ENCODE peak calls at places on chromosomes 5 and 9, in seven cellular contexts. One of them, this sample, is unnamed.
A peak's percentile ranks its signal among the peaks of the same experiment; 100 is the strongest.

GRCh38 chr9:128911529-128912035 is 9.2 kb upstream of the PHYHD1 start:
- DNase-seq in A549: peak; percentile 65
- DNase-seq in upper lobe of left lung: peak; percentile 71
- DNase-seq in HepG2: peak; percentile 80
- DNase-seq in suprapubic skin: no peak
- DNase-seq in tibial nerve: no peak
- DNase-seq in K562: peak; percentile 45
- DNase-seq in this sample: no peak

GRCh38 chr5:8577792-8578191 is 708.8 kb downstream of the MTRR start:
- DNase-seq in A549: no peak
- DNase-seq in upper lobe of left lung: no peak
- DNase-seq in HepG2: no peak
- DNase-seq in suprapubic skin: no peak
- DNase-seq in tibial nerve: no peak
- DNase-seq in K562: no peak
- DNase-seq in this sample: no peak

GRCh38 chr5:171521219-171521633 is 101.8 kb downstream of the FGF18 start:
- DNase-seq in A549: peak; percentile 71
- DNase-seq in upper lobe of left lung: no peak
- DNase-seq in HepG2: no peak
- DNase-seq in suprapubic skin: no peak
- DNase-seq in tibial nerve: no peak
- DNase-seq in K562: no peak
- DNase-seq in this sample: peak; percentile 28

GRCh38 chr9:114652776-114653555 is 4.6 kb downstream of the TEX53 start:
- DNase-seq in A549: no peak
- DNase-seq in upper lobe of left lung: no peak
- DNase-seq in HepG2: no peak
- DNase-seq in suprapubic skin: no peak
- DNase-seq in tibial nerve: no peak
- DNase-seq in K562: no peak
- DNase-seq in this sample: no peak

GRCh38 chr5:150082889-150083288 is 3.5 kb downstream of the CSF1R start:
- DNase-seq in A549: no peak
- DNase-seq in upper lobe of left lung: no peak
- DNase-seq in HepG2: no peak
- DNase-seq in suprapubic skin: no peak
- DNase-seq in tibial nerve: no peak
- DNase-seq in K562: no peak
- DNase-seq in this sample: no peak

GRCh38 chr9:130680836-130681768 is 12.5 kb upstream of the EXOSC2 start:
- DNase-seq in A549: peak; percentile 93
- DNase-seq in upper lobe of left lung: peak; percentile 71
- DNase-seq in HepG2: peak; percentile 70
- DNase-seq in suprapubic skin: no peak
- DNase-seq in tibial nerve: no peak
- DNase-seq in K562: peak; percentile 88
- DNase-seq in this sample: peak; percentile 81

GRCh38 chr5:137751869-137752491 is 2.2 kb downstream of the HNRNPA0 start:
- DNase-seq in A549: peak; percentile 78
- DNase-seq in upper lobe of left lung: no peak
- DNase-seq in HepG2: peak; percentile 73
- DNase-seq in suprapubic skin: no peak
- DNase-seq in tibial nerve: peak; percentile 42
- DNase-seq in K562: peak; percentile 21
- DNase-seq in this sample: no peak

GRCh38 chr9:92654481-92655301 is 15.2 kb downstream of the IPPK start:
- DNase-seq in A549: no peak
- DNase-seq in upper lobe of left lung: peak; percentile 15
- DNase-seq in HepG2: no peak
- DNase-seq in suprapubic skin: peak; percentile 91
- DNase-seq in tibial nerve: no peak
- DNase-seq in K562: no peak
- DNase-seq in this sample: no peak

GRCh38 chr5:124088289-124089064 is 576.5 kb downstream of the CSNK1G3 start:
- DNase-seq in A549: no peak
- DNase-seq in upper lobe of left lung: no peak
- DNase-seq in HepG2: no peak
- DNase-seq in suprapubic skin: no peak
- DNase-seq in tibial nerve: no peak
- DNase-seq in K562: no peak
- DNase-seq in this sample: no peak

GRCh38 chr5:177537389-177538361 is 16.7 kb downstream of the FAM193B start:
- DNase-seq in A549: peak; percentile 61
- DNase-seq in upper lobe of left lung: peak; percentile 39
- DNase-seq in HepG2: no peak
- DNase-seq in suprapubic skin: no peak
- DNase-seq in tibial nerve: no peak
- DNase-seq in K562: no peak
- DNase-seq in this sample: peak; percentile 58

GRCh38 chr9:122213589-122214413 is 15.0 kb downstream of the LHX6 start:
- DNase-seq in A549: peak; percentile 70
- DNase-seq in upper lobe of left lung: no peak
- DNase-seq in HepG2: peak; percentile 83
- DNase-seq in suprapubic skin: no peak
- DNase-seq in tibial nerve: no peak
- DNase-seq in K562: peak; percentile 99
- DNase-seq in this sample: peak; percentile 29

GRCh38 chr5:179870952-179871351 is 12.3 kb upstream of the MRNIP start:
- DNase-seq in A549: no peak
- DNase-seq in upper lobe of left lung: no peak
- DNase-seq in HepG2: no peak
- DNase-seq in suprapubic skin: no peak
- DNase-seq in tibial nerve: no peak
- DNase-seq in K562: no peak
- DNase-seq in this sample: no peak

GRCh38 chr9:109769250-109769649 is 10.7 kb upstream of the PALM2AKAP2 start:
- DNase-seq in A549: no peak
- DNase-seq in upper lobe of left lung: no peak
- DNase-seq in HepG2: no peak
- DNase-seq in suprapubic skin: no peak
- DNase-seq in tibial nerve: no peak
- DNase-seq in K562: no peak
- DNase-seq in this sample: no peak

GRCh38 chr9:128070874-128071273 is 2.8 kb downstream of the SLC25A25 start:
- DNase-seq in A549: no peak
- DNase-seq in upper lobe of left lung: no peak
- DNase-seq in HepG2: no peak
- DNase-seq in suprapubic skin: no peak
- DNase-seq in tibial nerve: no peak
- DNase-seq in K562: no peak
- DNase-seq in this sample: no peak

GRCh38 chr9:124877383-124877782 is 15.5 kb downstream of the ARPC5L start:
- DNase-seq in A549: no peak
- DNase-seq in upper lobe of left lung: no peak
- DNase-seq in HepG2: no peak
- DNase-seq in suprapubic skin: no peak
- DNase-seq in tibial nerve: no peak
- DNase-seq in K562: no peak
- DNase-seq in this sample: no peak

GRCh38 chr5:135027699-135028615 is 6.1 kb downstream of the PITX1 start:
- DNase-seq in A549: no peak
- DNase-seq in upper lobe of left lung: no peak
- DNase-seq in HepG2: no peak
- DNase-seq in suprapubic skin: no peak
- DNase-seq in tibial nerve: no peak
- DNase-seq in K562: no peak
- DNase-seq in this sample: no peak
- H3K4me3 ChIP-seq in A549: no peak overlapping the region
- H3K4me3 ChIP-seq in upper lobe of left lung: no peak overlapping the region
- H3K4me3 ChIP-seq in HepG2: no peak overlapping the region
- H3K4me3 ChIP-seq in suprapubic skin: no peak overlapping the region
- H3K4me3 ChIP-seq in tibial nerve: no peak overlapping the region
- H3K4me3 ChIP-seq in K562: no peak overlapping the region
- H3K4me3 ChIP-seq in this sample: no peak overlapping the region

GRCh38 chr5:155025890-155026289 is 12.3 kb downstream of the KIF4B start:
- DNase-seq in A549: no peak
- DNase-seq in upper lobe of left lung: no peak
- DNase-seq in HepG2: no peak
- DNase-seq in suprapubic skin: no peak
- DNase-seq in tibial nerve: no peak
- DNase-seq in K562: no peak
- DNase-seq in this sample: no peak

GRCh38 chr5:155023320-155023719 is 9.8 kb downstream of the KIF4B start:
- DNase-seq in A549: no peak
- DNase-seq in upper lobe of left lung: no peak
- DNase-seq in HepG2: no peak
- DNase-seq in suprapubic skin: no peak
- DNase-seq in tibial nerve: no peak
- DNase-seq in K562: no peak
- DNase-seq in this sample: no peak

GRCh38 chr5:155029240-155029639 is 15.7 kb downstream of the KIF4B start:
- DNase-seq in A549: no peak
- DNase-seq in upper lobe of left lung: no peak
- DNase-seq in HepG2: no peak
- DNase-seq in suprapubic skin: no peak
- DNase-seq in tibial nerve: no peak
- DNase-seq in K562: no peak
- DNase-seq in this sample: no peak

GRCh38 chr5:155024015-155024414 is 10.5 kb downstream of the KIF4B start:
- DNase-seq in A549: peak; percentile 13
- DNase-seq in upper lobe of left lung: no peak
- DNase-seq in HepG2: no peak
- DNase-seq in suprapubic skin: no peak
- DNase-seq in tibial nerve: no peak
- DNase-seq in K562: no peak
- DNase-seq in this sample: no peak

DNA sequence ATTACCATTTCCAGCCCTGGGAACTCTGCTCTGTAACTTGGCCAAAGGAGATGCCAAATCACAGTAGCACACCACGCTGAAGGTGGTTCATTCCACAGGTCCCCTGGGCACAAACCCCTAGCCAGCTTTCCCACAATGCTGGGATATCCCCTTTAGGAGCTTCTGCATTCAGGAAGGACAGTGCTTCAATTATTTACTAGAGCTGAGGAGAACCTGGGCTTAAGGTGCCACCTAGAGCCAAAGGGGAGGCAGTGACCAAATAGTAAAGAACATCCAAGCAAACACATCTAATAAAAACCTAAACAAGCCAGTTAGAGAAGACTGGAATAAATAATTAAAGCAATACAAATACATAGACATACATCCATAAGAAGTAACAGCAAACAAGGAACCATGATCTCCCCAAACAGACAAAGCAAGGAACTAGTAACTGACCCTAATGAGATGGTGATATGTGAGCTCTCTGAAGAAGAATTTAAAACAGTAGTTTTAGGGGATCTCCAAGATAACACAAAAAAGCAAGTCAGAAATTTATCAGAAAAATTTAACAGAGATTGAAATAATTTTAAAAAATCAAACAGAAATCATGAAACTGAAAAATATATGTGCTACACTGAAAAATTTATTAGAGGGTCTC is 14.6 kb downstream of the KIF4B start:
- DNase-seq in A549: peak; percentile 36
- DNase-seq in upper lobe of left lung: no peak
- DNase-seq in HepG2: peak; percentile 52
- DNase-seq in suprapubic skin: no peak
- DNase-seq in tibial nerve: no peak
- DNase-seq in K562: no peak
- DNase-seq in this sample: no peak
- TF ChIP-seq CTCF in A549: peak; percentile 26
- TF ChIP-seq CTCF in upper lobe of left lung: no peak
- TF ChIP-seq CTCF in HepG2: peak; percentile 80
- TF ChIP-seq CTCF in suprapubic skin: no peak
- TF ChIP-seq CTCF in tibial nerve: no peak
- TF ChIP-seq CTCF in K562: peak; percentile 38
- TF ChIP-seq CTCF in this sample: no peak

GRCh38 chr5:103891151-103891550 is 328.6 kb upstream of the NUDT12 start:
- DNase-seq in A549: no peak
- DNase-seq in upper lobe of left lung: no peak
- DNase-seq in HepG2: no peak
- DNase-seq in suprapubic skin: no peak
- DNase-seq in tibial nerve: no peak
- DNase-seq in K562: no peak
- DNase-seq in this sample: no peak

GRCh38 chr5:103895738-103896137 is 333.1 kb upstream of the NUDT12 start:
- DNase-seq in A549: no peak
- DNase-seq in upper lobe of left lung: no peak
- DNase-seq in HepG2: no peak
- DNase-seq in suprapubic skin: no peak
- DNase-seq in tibial nerve: no peak
- DNase-seq in K562: no peak
- DNase-seq in this sample: no peak

GRCh38 chr5:103901885-103902284 is 339.3 kb upstream of the NUDT12 start:
- DNase-seq in A549: no peak
- DNase-seq in upper lobe of left lung: no peak
- DNase-seq in HepG2: no peak
- DNase-seq in suprapubic skin: no peak
- DNase-seq in tibial nerve: no peak
- DNase-seq in K562: no peak
- DNase-seq in this sample: no peak

GRCh38 chr5:103894882-103895281 is 332.3 kb upstream of the NUDT12 start:
- DNase-seq in A549: no peak
- DNase-seq in upper lobe of left lung: no peak
- DNase-seq in HepG2: no peak
- DNase-seq in suprapubic skin: no peak
- DNase-seq in tibial nerve: no peak
- DNase-seq in K562: no peak
- DNase-seq in this sample: no peak

GRCh38 chr5:103896593-103896992 is 334.0 kb upstream of the NUDT12 start:
- DNase-seq in A549: no peak
- DNase-seq in upper lobe of left lung: no peak
- DNase-seq in HepG2: no peak
- DNase-seq in suprapubic skin: no peak
- DNase-seq in tibial nerve: no peak
- DNase-seq in K562: no peak
- DNase-seq in this sample: no peak
- TF ChIP-seq EP300 in A549: no peak
- TF ChIP-seq EP300 in upper lobe of left lung: no peak
- TF ChIP-seq EP300 in HepG2: no peak
- TF ChIP-seq EP300 in suprapubic skin: no peak
- TF ChIP-seq EP300 in tibial nerve: no peak
- TF ChIP-seq EP300 in K562: no peak
- TF ChIP-seq EP300 in this sample: no peak

DNA sequence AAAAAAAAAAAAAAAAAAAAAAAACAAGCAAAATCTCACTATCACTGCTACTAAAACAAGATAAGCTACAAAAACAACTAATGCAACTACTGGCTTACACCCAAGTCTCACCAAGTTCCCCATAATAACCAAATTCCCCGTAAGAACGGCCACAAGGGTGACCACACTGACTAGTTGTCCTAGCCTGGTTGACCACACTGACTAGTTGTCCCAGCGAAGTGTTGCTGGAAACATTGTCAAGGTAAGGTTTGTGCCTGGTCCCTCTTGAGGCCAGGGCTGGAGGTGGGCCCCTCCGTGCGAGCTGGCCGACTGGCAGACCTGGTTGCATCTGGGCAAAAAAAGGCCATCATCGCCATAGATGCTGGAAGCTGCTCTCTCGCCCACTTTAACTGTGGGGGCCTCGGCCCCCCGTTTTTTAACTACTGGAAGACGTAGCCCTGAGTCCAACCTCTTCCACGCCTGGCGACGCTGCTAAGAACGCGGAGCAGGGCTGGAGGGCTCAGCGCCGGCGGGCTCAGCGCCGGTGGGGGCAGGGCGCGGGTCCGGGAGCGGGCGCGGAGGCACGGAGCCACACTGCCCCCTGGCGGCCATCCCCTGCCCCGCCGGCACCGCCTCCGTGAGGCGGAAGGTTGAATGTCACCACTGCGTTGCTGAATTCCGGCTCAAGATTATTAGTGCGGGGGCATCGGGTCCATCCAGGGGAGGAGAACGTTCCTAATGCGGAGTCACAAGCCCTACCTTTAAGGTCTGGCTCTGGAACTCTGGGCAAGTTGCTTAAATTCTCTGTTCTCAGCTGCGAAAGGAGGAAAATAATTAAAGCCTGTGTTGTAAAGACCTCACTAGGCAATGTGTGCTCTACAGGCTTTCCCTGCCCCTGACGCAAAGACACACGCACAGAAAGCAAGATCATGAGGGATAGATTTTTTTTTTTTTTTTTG is 84.0 kb downstream of the HSD17B3 start:
- DNase-seq in A549: peak; percentile 74
- DNase-seq in upper lobe of left lung: peak; percentile 65
- DNase-seq in HepG2: peak; percentile 28
- DNase-seq in suprapubic skin: peak; percentile 72
- DNase-seq in tibial nerve: peak; percentile 67
- DNase-seq in K562: peak; percentile 90
- DNase-seq in this sample: peak; percentile 76
- H3K4me3 ChIP-seq in A549: peak overlapping the region; percentile 7
- H3K4me3 ChIP-seq in upper lobe of left lung: peak overlapping the region; percentile 46
- H3K4me3 ChIP-seq in HepG2: peak overlapping the region; percentile 35
- H3K4me3 ChIP-seq in suprapubic skin: peak overlapping the region; percentile 33
- H3K4me3 ChIP-seq in tibial nerve: peak overlapping the region; percentile 48
- H3K4me3 ChIP-seq in K562: no peak overlapping the region
- H3K4me3 ChIP-seq in this sample: peak overlapping the region; percentile 24